ENCODE peak calls at places on chromosome 17, in nine cellular contexts. J, U, L, E, H, V, X, O and G are unnamed samples.

GRCh38 chr17:35915153-35915969 is 15.2 kb downstream of the RDM1 start:
- DNase-seq in E (no peak), X (no peak), L (peak), V (no peak), U (no peak), O (no peak), H (no peak), J (no peak), G (no peak)

GRCh38 chr17:9875441-9875840 is 29.6 kb downstream of the RCVRN start:
- DNase-seq in U (peak), L (peak), H (peak), O (no peak), X (no peak), V (no peak), J (peak), E (no peak), G (peak)

GRCh38 chr17:20097362-20097761 is 88.2 kb downstream of the SPECC1 start:
- DNase-seq in H (no peak), L (no peak), E (no peak), J (no peak), U (no peak), V (no peak), O (no peak), X (no peak), G (no peak)

GRCh38 chr17:68381076-68381900 is 76.0 kb downstream of the WIPI1 start:
- DNase-seq in U (peak), V (no peak), X (no peak), O (no peak), J (peak), L (peak), E (no peak), H (no peak), G (peak)

GRCh38 chr17:74635418-74635817 is 11.9 kb upstream of the CD300E start:
- DNase-seq in U (no peak), L (no peak), X (no peak), V (no peak), J (no peak), O (no peak), E (no peak), H (no peak), G (no peak)

GRCh38 chr17:74520790-74521480 is 10.3 kb downstream of the CD300LB start:
- DNase-seq in L (no peak), H (no peak), X (peak), U (no peak), E (peak), O (no peak), V (no peak), J (no peak), G (peak)

GRCh38 chr17:4539025-4539424 is 16.2 kb downstream of the MYBBP1A start:
- DNase-seq in U (no peak), J (no peak), E (no peak), H (no peak), L (no peak), O (no peak), X (no peak), V (no peak), G (no peak)

GRCh38 chr17:42850964-42851363 is at the start of gene AOC3:
- DNase-seq in O (no peak), U (no peak), E (peak), H (no peak), X (no peak), J (no peak), V (no peak), L (no peak), G (no peak)

GRCh38 chr17:40486513-40487370 is 14.7 kb downstream of the TNS4 start:
- DNase-seq in E (no peak), U (no peak), H (peak), L (no peak), X (peak), O (no peak), V (no peak), J (peak), G (peak)

GRCh38 chr17:58176200-58176599 is 9.4 kb downstream of the OR4D2 start:
- DNase-seq in H (peak), X (no peak), L (peak), U (no peak), E (no peak), J (peak), V (no peak), O (no peak), G (peak)

GRCh38 chr17:44940321-44940720 is 7.3 kb downstream of the KIF18B start:
- DNase-seq in E (no peak), H (peak), J (no peak), V (no peak), L (no peak), U (no peak), X (no peak), O (no peak), G (peak)

GRCh38 chr17:64085650-64086005 is 44.3 kb downstream of the ERN1 start:
- DNase-seq in U (no peak), H (no peak), X (no peak), O (no peak), L (no peak), V (no peak), E (no peak), J (no peak), G (no peak)

GRCh38 chr17:67549787-67550186 is 167.9 kb upstream of the NOL11 start:
- DNase-seq in L (no peak), H (no peak), O (no peak), V (no peak), X (no peak), U (no peak), E (no peak), J (no peak), G (no peak)

GRCh38 chr17:82118178-82118814 is 20.3 kb upstream of the FASN start:
- DNase-seq in E (no peak), L (no peak), V (no peak), J (no peak), O (no peak), X (no peak), H (no peak), U (no peak), G (no peak)

GRCh38 chr17:71975998-71976649 is 144.7 kb upstream of the SOX9 start:
- DNase-seq in H (peak), E (peak), V (no peak), O (peak), J (peak), U (peak), X (peak), L (peak), G (peak)

GRCh38 chr17:48552453-48553189 is 7.7 kb upstream of the HOXB2 start:
- DNase-seq in O (no peak), L (no peak), X (no peak), U (no peak), V (no peak), J (peak), H (peak), E (no peak), G (no peak)
- TF ChIP-seq CTCF in O (no peak), L (no peak), X (no peak), U (no peak), V (no peak), J (no peak), H (no peak), E (no peak), G (no peak)

GRCh38 chr17:80758793-80759673 is 214.4 kb downstream of the RPTOR start:
- DNase-seq in U (no peak), V (no peak), X (no peak), H (peak), O (no peak), J (no peak), E (no peak), L (no peak), G (peak)

GRCh38 chr17:80753946-80754345 is 209.3 kb downstream of the RPTOR start:
- DNase-seq in X (no peak), V (no peak), L (no peak), O (no peak), E (no peak), J (no peak), H (no peak), U (no peak), G (no peak)

GRCh38 chr17:80754846-80755245 is 210.2 kb downstream of the RPTOR start:
- DNase-seq in E (no peak), H (no peak), L (no peak), V (no peak), J (no peak), U (no peak), O (no peak), X (no peak), G (no peak)

GRCh38 chr17:80752369-80752705 is 207.7 kb downstream of the RPTOR start:
- DNase-seq in U (no peak), E (no peak), J (no peak), L (no peak), X (no peak), H (no peak), V (no peak), O (no peak), G (no peak)

GRCh38 chr17:80755650-80756405 is 211.2 kb downstream of the RPTOR start:
- DNase-seq in J (no peak), X (no peak), E (no peak), U (no peak), L (no peak), H (no peak), O (no peak), V (peak), G (no peak)
- TF ChIP-seq CTCF in J (peak), X (no peak), E (no peak), U (peak), L (no peak), H (peak), O (no peak), V (peak), G (peak)

DNA sequence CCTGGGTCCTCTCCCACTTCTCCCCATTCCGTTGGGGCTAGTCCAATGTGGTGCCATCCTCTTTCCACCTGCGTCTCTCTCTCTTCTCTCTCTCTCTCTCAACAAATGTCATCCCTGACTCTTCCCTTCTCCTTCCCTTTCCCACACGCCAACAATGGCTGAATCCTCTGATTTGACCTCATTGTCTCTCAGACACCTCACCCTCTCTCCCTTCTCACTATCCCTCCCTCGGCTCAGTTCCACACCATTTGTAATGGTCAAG is 628 bp upstream of the ZNF18 start:
- DNase-seq in L (no peak), V (no peak), J (no peak), X (no peak), O (no peak), H (no peak), E (peak), U (no peak), G (no peak)
- TF ChIP-seq CTCF in L (no peak), V (no peak), J (no peak), X (no peak), O (no peak), H (no peak), E (no peak), U (no peak), G (no peak)

GRCh38 chr17:21289902-21290571 is 5.5 kb downstream of the MAP2K3 start:
- DNase-seq in V (no peak), X (no peak), L (no peak), U (no peak), H (peak), J (no peak), E (no peak), O (no peak), G (no peak)
- TF ChIP-seq CTCF in V (no peak), X (no peak), L (no peak), U (no peak), H (no peak), J (no peak), E (no peak), O (no peak), G (no peak)

GRCh38 chr17:22694362-22695227 is 1002.3 kb downstream of the KCNJ18 start:
- DNase-seq in X (no peak), O (no peak), U (no peak), V (no peak), L (no peak), E (no peak), J (no peak), H (no peak), G (no peak)
- TF ChIP-seq CTCF in X (no peak), O (no peak), U (peak), V (peak), L (no peak), E (no peak), J (peak), H (peak), G (no peak)